ENCODE peak calls at places on chromosomes 7 and 10, in nine cellular contexts. B is KG1, D is GM13976, H is AG08395, T is heart right ventricle, J is PC-9, L is right lobe of liver, M is GM04503, Y is GM12892. P is an unnamed sample.
A peak's percentile ranks its signal among the peaks of the same experiment; 100 is the strongest.

GRCh38 chr10:49299816-49300139 is 808 bp downstream of the C10orf71 start:
- DNase-seq in L (no peak), B (no peak), Y (peak; percentile 28), T (no peak), H (no peak), M (no peak), J (no peak), D (peak; percentile 46), P (no peak)

GRCh38 chr10:110502072-110502845 is 4.6 kb downstream of the DUSP5 start:
- DNase-seq in M (no peak), L (no peak), H (no peak), T (no peak), Y (no peak), J (no peak), B (no peak), D (no peak), P (no peak)

GRCh38 chr7:129343099-129343700 is 91.0 kb upstream of the STRIP2 start:
- DNase-seq in M (no peak), D (peak; percentile 49), H (peak; percentile 56), B (no peak), T (no peak), J (peak; percentile 52), L (no peak), Y (no peak), P (no peak)

GRCh38 chr7:137670521-137671064 is 176.2 kb downstream of the DGKI start:
- DNase-seq in L (no peak), Y (no peak), B (no peak), D (peak; percentile 56), J (no peak), M (peak; percentile 45), H (peak; percentile 68), T (no peak), P (no peak)

GRCh38 chr7:55160539-55160938 is 141.7 kb downstream of the EGFR start:
- DNase-seq in Y (no peak), B (no peak), D (no peak), J (no peak), L (no peak), M (peak; percentile 49), H (peak; percentile 41), T (no peak), P (no peak)

GRCh38 chr10:131936756-131937155 is 35.9 kb downstream of the PPP2R2D start:
- DNase-seq in L (no peak), Y (no peak), B (no peak), J (no peak), T (no peak), H (no peak), D (no peak), M (no peak), P (no peak)

GRCh38 chr7:84236398-84236797 is 41.8 kb upstream of the SEMA3A start:
- DNase-seq in Y (no peak), J (peak; percentile 58), T (no peak), L (no peak), D (no peak), H (peak; percentile 14), M (no peak), B (no peak), P (no peak)

GRCh38 chr10:124450010-124450782 is at the start of gene NKX1-2:
- DNase-seq in B (no peak), Y (no peak), T (no peak), L (no peak), D (no peak), M (no peak), H (no peak), J (no peak), P (no peak)

GRCh38 chr10:110356628-110357245 is 52.0 kb upstream of the SMNDC1 start:
- DNase-seq in B (no peak), M (no peak), H (no peak), Y (peak; percentile 65), L (peak; percentile 42), D (peak; percentile 87), T (no peak), J (peak; percentile 84), P (no peak)

GRCh38 chr10:43264987-43265798 is 1.7 kb downstream of the RASGEF1A start:
- DNase-seq in Y (peak; percentile 22), H (no peak), T (no peak), B (no peak), M (no peak), L (no peak), J (no peak), D (peak; percentile 34), P (no peak)

GRCh38 chr10:86372119-86372784 is 5.7 kb upstream of the GRID1 start:
- DNase-seq in J (no peak), B (no peak), H (no peak), Y (no peak), T (no peak), M (no peak), L (no peak), D (no peak), P (no peak)

GRCh38 chr7:34187908-34188307 is 282.6 kb downstream of the BMPER start:
- DNase-seq in L (no peak), D (no peak), Y (no peak), B (no peak), M (no peak), T (no peak), J (no peak), H (no peak), P (no peak)

GRCh38 chr7:95963446-95963990 is 191.2 kb downstream of the DYNC1I1 start:
- DNase-seq in Y (no peak), L (no peak), T (no peak), B (no peak), D (no peak), M (no peak), J (no peak), H (no peak), P (no peak)

GRCh38 chr7:24834150-24834798 is 77.0 kb upstream of the GSDME start:
- DNase-seq in Y (no peak), L (peak; percentile 25), B (no peak), H (no peak), J (no peak), T (peak; percentile 14), M (no peak), D (peak; percentile 46), P (peak; percentile 45)

GRCh38 chr10:31374146-31374696 is 55.2 kb downstream of the ZEB1 start:
- DNase-seq in J (no peak), Y (no peak), T (no peak), B (no peak), L (no peak), M (no peak), H (peak; percentile 3), D (no peak), P (no peak)

GRCh38 chr10:127720903-127721302 is 16.1 kb upstream of the FOXI2 start:
- DNase-seq in H (no peak), D (no peak), L (no peak), M (no peak), Y (no peak), J (no peak), B (no peak), T (no peak), P (no peak)

GRCh38 chr10:5551531-5552375 is 27.0 kb downstream of the CALML3 start:
- DNase-seq in D (no peak), B (no peak), L (no peak), Y (no peak), T (no peak), M (no peak), J (peak; percentile 92), H (no peak), P (peak; percentile 20)

GRCh38 chr7:27106181-27106905 is 3.9 kb upstream of the HOXA2 start:
- DNase-seq in M (no peak), D (no peak), L (peak; percentile 33), B (no peak), Y (no peak), T (no peak), H (no peak), J (no peak), P (no peak)

GRCh38 chr7:54632696-54633095 is 90.5 kb downstream of the VSTM2A start:
- DNase-seq in L (no peak), Y (no peak), D (no peak), B (no peak), M (no peak), H (no peak), J (no peak), T (no peak), P (no peak)

GRCh38 chr7:90688826-90689225 is 92.7 kb downstream of the CDK14 start:
- DNase-seq in J (no peak), H (no peak), D (no peak), L (no peak), Y (no peak), B (no peak), T (no peak), M (no peak), P (no peak)

GRCh38 chr10:114100848-114101741 is 57.4 kb downstream of the ADRB1 start:
- DNase-seq in M (no peak), H (peak; percentile 38), Y (no peak), J (no peak), L (peak; percentile 35), B (no peak), D (peak; percentile 53), T (peak; percentile 39), P (peak; percentile 60)

GRCh38 chr10:82622478-82622877 is 747.5 kb downstream of the NRG3 start:
- DNase-seq in B (no peak), Y (no peak), H (no peak), L (no peak), J (no peak), T (no peak), D (no peak), M (no peak), P (no peak)

GRCh38 chr7:100130608-100131453 is 4.1 kb downstream of the MBLAC1 start:
- DNase-seq in H (peak; percentile 69), M (no peak), J (peak; percentile 39), B (no peak), D (peak; percentile 84), Y (no peak), T (peak; percentile 84), L (peak; percentile 86), P (peak; percentile 87)

GRCh38 chr7:22137466-22137865 is 191.8 kb upstream of the CDCA7L start:
- DNase-seq in J (no peak), H (peak; percentile 21), B (no peak), L (no peak), Y (no peak), D (no peak), T (no peak), M (peak; percentile 47), P (no peak)

GRCh38 chr10:31999261-31999660 is 57.0 kb downstream of the KIF5B start:
- DNase-seq in L (no peak), T (no peak), M (no peak), D (no peak), J (no peak), H (no peak), Y (no peak), B (no peak), P (no peak)

GRCh38 chr7:97845622-97846203 is 26.5 kb downstream of the ASNS start:
- DNase-seq in H (peak; percentile 24), D (peak; percentile 25), T (no peak), M (no peak), J (no peak), Y (no peak), L (no peak), B (no peak), P (no peak)

GRCh38 chr7:113159746-113160339 is 41.5 kb upstream of the SMIM30 start:
- DNase-seq in B (no peak), J (no peak), T (no peak), Y (no peak), D (no peak), M (no peak), L (no peak), H (peak; percentile 70), P (no peak)

GRCh38 chr10:53957401-53957800 is 843.6 kb downstream of the PCDH15 start:
- DNase-seq in J (no peak), D (no peak), Y (no peak), M (no peak), B (no peak), L (no peak), T (no peak), H (no peak), P (no peak)

GRCh38 chr10:124225468-124226270 is 132.3 kb upstream of the CHST15 start:
- DNase-seq in H (no peak), M (no peak), D (no peak), Y (no peak), L (no peak), B (no peak), J (no peak), T (no peak), P (no peak)

GRCh38 chr7:135322571-135323340 is 89.1 kb downstream of the STRA8 start:
- DNase-seq in H (no peak), J (no peak), B (no peak), L (no peak), D (no peak), T (no peak), M (no peak), Y (no peak), P (no peak)

GRCh38 chr10:72691470-72692056 is 380 bp upstream of the MCU start:
- DNase-seq in Y (no peak), H (peak; percentile 95), T (no peak), D (no peak), J (peak; percentile 92), B (peak; percentile 91), L (no peak), M (no peak), P (no peak)